ENCODE peak calls at places on chromosomes 1 and 21, in six cellular contexts. One of them, this sample, is unnamed.

GRCh38 chr1:87151500-87152421 is 176.9 kb upstream of the LMO4 start:
- DNase-seq in fibroblast of gingiva: no peak
- DNase-seq in T follicular helper cell: no peak
- DNase-seq in NCI-H1436 treated with DMSO at 0.1 percent for 48 hours: no peak
- DNase-seq in MM.1S: peak
- DNase-seq in activated T-helper 1 cell treated with Interleukin-2 at 50 U/mL for 16 hours: no peak
- DNase-seq in this sample: no peak

GRCh38 chr1:46315669-46316403 is 12.3 kb downstream of the UQCRH start:
- DNase-seq in fibroblast of gingiva: no peak
- DNase-seq in T follicular helper cell: no peak
- DNase-seq in NCI-H1436 treated with DMSO at 0.1 percent for 48 hours: no peak
- DNase-seq in MM.1S: no peak
- DNase-seq in activated T-helper 1 cell treated with Interleukin-2 at 50 U/mL for 16 hours: no peak
- DNase-seq in this sample: no peak

GRCh38 chr1:67898033-67898726 is 64.9 kb upstream of the GNG12 start:
- DNase-seq in fibroblast of gingiva: no peak
- DNase-seq in T follicular helper cell: no peak
- DNase-seq in NCI-H1436 treated with DMSO at 0.1 percent for 48 hours: no peak
- DNase-seq in MM.1S: no peak
- DNase-seq in activated T-helper 1 cell treated with Interleukin-2 at 50 U/mL for 16 hours: no peak
- DNase-seq in this sample: no peak

GRCh38 chr1:6864166-6864565 is 78.9 kb downstream of the CAMTA1 start:
- DNase-seq in fibroblast of gingiva: peak
- DNase-seq in T follicular helper cell: no peak
- DNase-seq in NCI-H1436 treated with DMSO at 0.1 percent for 48 hours: no peak
- DNase-seq in MM.1S: no peak
- DNase-seq in activated T-helper 1 cell treated with Interleukin-2 at 50 U/mL for 16 hours: no peak
- DNase-seq in this sample: no peak

GRCh38 chr1:243299069-243299468 is 43.2 kb downstream of the SDCCAG8 start:
- DNase-seq in fibroblast of gingiva: no peak
- DNase-seq in T follicular helper cell: no peak
- DNase-seq in NCI-H1436 treated with DMSO at 0.1 percent for 48 hours: no peak
- DNase-seq in MM.1S: no peak
- DNase-seq in activated T-helper 1 cell treated with Interleukin-2 at 50 U/mL for 16 hours: no peak
- DNase-seq in this sample: no peak

GRCh38 chr1:11772458-11772857 is 10.5 kb downstream of the C1orf167 start:
- DNase-seq in fibroblast of gingiva: no peak
- DNase-seq in T follicular helper cell: no peak
- DNase-seq in NCI-H1436 treated with DMSO at 0.1 percent for 48 hours: no peak
- DNase-seq in MM.1S: no peak
- DNase-seq in activated T-helper 1 cell treated with Interleukin-2 at 50 U/mL for 16 hours: no peak
- DNase-seq in this sample: no peak

GRCh38 chr1:119713039-119713537 is 1.4 kb downstream of the PHGDH start:
- DNase-seq in fibroblast of gingiva: no peak
- DNase-seq in T follicular helper cell: no peak
- DNase-seq in NCI-H1436 treated with DMSO at 0.1 percent for 48 hours: no peak
- DNase-seq in MM.1S: no peak
- DNase-seq in activated T-helper 1 cell treated with Interleukin-2 at 50 U/mL for 16 hours: no peak
- DNase-seq in this sample: no peak

GRCh38 chr1:189775343-189775742 is 702.3 kb downstream of the BRINP3 start:
- DNase-seq in fibroblast of gingiva: no peak
- DNase-seq in T follicular helper cell: no peak
- DNase-seq in NCI-H1436 treated with DMSO at 0.1 percent for 48 hours: no peak
- DNase-seq in MM.1S: no peak
- DNase-seq in activated T-helper 1 cell treated with Interleukin-2 at 50 U/mL for 16 hours: no peak
- DNase-seq in this sample: no peak

GRCh38 chr1:171150156-171150555 is 34.9 kb upstream of the FMO2 start:
- DNase-seq in fibroblast of gingiva: no peak
- DNase-seq in T follicular helper cell: no peak
- DNase-seq in NCI-H1436 treated with DMSO at 0.1 percent for 48 hours: no peak
- DNase-seq in MM.1S: no peak
- DNase-seq in activated T-helper 1 cell treated with Interleukin-2 at 50 U/mL for 16 hours: no peak
- DNase-seq in this sample: no peak

GRCh38 chr1:84156210-84156621 is 12.1 kb downstream of the PRKACB start:
- DNase-seq in fibroblast of gingiva: peak
- DNase-seq in T follicular helper cell: no peak
- DNase-seq in NCI-H1436 treated with DMSO at 0.1 percent for 48 hours: no peak
- DNase-seq in MM.1S: no peak
- DNase-seq in activated T-helper 1 cell treated with Interleukin-2 at 50 U/mL for 16 hours: no peak
- DNase-seq in this sample: no peak

GRCh38 chr1:43822040-43822439 is 111.6 kb upstream of the ARTN start:
- DNase-seq in fibroblast of gingiva: peak
- DNase-seq in T follicular helper cell: no peak
- DNase-seq in NCI-H1436 treated with DMSO at 0.1 percent for 48 hours: no peak
- DNase-seq in MM.1S: no peak
- DNase-seq in activated T-helper 1 cell treated with Interleukin-2 at 50 U/mL for 16 hours: no peak
- DNase-seq in this sample: peak

GRCh38 chr1:208132287-208132882 is 111.8 kb downstream of the PLXNA2 start:
- DNase-seq in fibroblast of gingiva: peak
- DNase-seq in T follicular helper cell: peak
- DNase-seq in NCI-H1436 treated with DMSO at 0.1 percent for 48 hours: no peak
- DNase-seq in MM.1S: peak
- DNase-seq in activated T-helper 1 cell treated with Interleukin-2 at 50 U/mL for 16 hours: peak
- DNase-seq in this sample: peak

GRCh38 chr1:30798389-30798951 is 40.9 kb upstream of the LAPTM5 start:
- DNase-seq in fibroblast of gingiva: peak
- DNase-seq in T follicular helper cell: no peak
- DNase-seq in NCI-H1436 treated with DMSO at 0.1 percent for 48 hours: no peak
- DNase-seq in MM.1S: no peak
- DNase-seq in activated T-helper 1 cell treated with Interleukin-2 at 50 U/mL for 16 hours: no peak
- DNase-seq in this sample: no peak

GRCh38 chr21:14321042-14321441 is 61.9 kb downstream of the HSPA13 start:
- DNase-seq in fibroblast of gingiva: no peak
- DNase-seq in T follicular helper cell: no peak
- DNase-seq in NCI-H1436 treated with DMSO at 0.1 percent for 48 hours: no peak
- DNase-seq in MM.1S: no peak
- DNase-seq in activated T-helper 1 cell treated with Interleukin-2 at 50 U/mL for 16 hours: no peak
- DNase-seq in this sample: no peak

GRCh38 chr1:236734141-236734765 is 48.0 kb downstream of the ACTN2 start:
- DNase-seq in fibroblast of gingiva: no peak
- DNase-seq in T follicular helper cell: no peak
- DNase-seq in NCI-H1436 treated with DMSO at 0.1 percent for 48 hours: no peak
- DNase-seq in MM.1S: no peak
- DNase-seq in activated T-helper 1 cell treated with Interleukin-2 at 50 U/mL for 16 hours: no peak
- DNase-seq in this sample: no peak

GRCh38 chr1:240682166-240682565 is 70.2 kb upstream of the GREM2 start:
- DNase-seq in fibroblast of gingiva: peak
- DNase-seq in T follicular helper cell: no peak
- DNase-seq in NCI-H1436 treated with DMSO at 0.1 percent for 48 hours: no peak
- DNase-seq in MM.1S: no peak
- DNase-seq in activated T-helper 1 cell treated with Interleukin-2 at 50 U/mL for 16 hours: no peak
- DNase-seq in this sample: no peak

GRCh38 chr1:206451146-206451545 is 19.1 kb upstream of the IKBKE start:
- DNase-seq in fibroblast of gingiva: no peak
- DNase-seq in T follicular helper cell: no peak
- DNase-seq in NCI-H1436 treated with DMSO at 0.1 percent for 48 hours: no peak
- DNase-seq in MM.1S: no peak
- DNase-seq in activated T-helper 1 cell treated with Interleukin-2 at 50 U/mL for 16 hours: no peak
- DNase-seq in this sample: no peak

GRCh38 chr1:58584082-58584895 is 7.2 kb upstream of the TACSTD2 start:
- DNase-seq in fibroblast of gingiva: peak
- DNase-seq in T follicular helper cell: no peak
- DNase-seq in NCI-H1436 treated with DMSO at 0.1 percent for 48 hours: no peak
- DNase-seq in MM.1S: peak
- DNase-seq in activated T-helper 1 cell treated with Interleukin-2 at 50 U/mL for 16 hours: no peak
- DNase-seq in this sample: peak

GRCh38 chr1:156146006-156146748 is 7.2 kb upstream of the SEMA4A start:
- DNase-seq in fibroblast of gingiva: peak
- DNase-seq in T follicular helper cell: no peak
- DNase-seq in NCI-H1436 treated with DMSO at 0.1 percent for 48 hours: peak
- DNase-seq in MM.1S: peak
- DNase-seq in activated T-helper 1 cell treated with Interleukin-2 at 50 U/mL for 16 hours: no peak
- DNase-seq in this sample: peak